ENCODE peak calls at places on chromosomes 12 and 14, in eight cellular contexts. F is cardiac fibroblast, X is tibial artery, Z is A549, K is upper lobe of right lung, E is lung, R is ovary, J is AG09309. O is an unnamed sample.

GRCh38 chr14:91246051-91246852 is 1.7 kb upstream of the GPR68 start:
- DNase-seq in X (no peak), R (no peak), J (no peak), E (no peak), K (no peak), Z (no peak), F (no peak), O (no peak)

GRCh38 chr14:85459361-85459760 is 70.6 kb upstream of the FLRT2 start:
- DNase-seq in K (no peak), E (no peak), Z (no peak), R (no peak), J (no peak), X (no peak), F (no peak), O (no peak)

GRCh38 chr14:67975429-67975828 is 155.8 kb downstream of the RAD51B start:
- DNase-seq in X (no peak), Z (no peak), E (no peak), R (no peak), K (no peak), F (no peak), J (no peak), O (no peak)

GRCh38 chr14:87816421-87816820 is 176.6 kb downstream of the GALC start:
- DNase-seq in R (no peak), K (no peak), X (no peak), E (no peak), J (no peak), F (no peak), Z (no peak), O (no peak)

GRCh38 chr12:108198043-108198442 is 69.0 kb downstream of the WSCD2 start:
- DNase-seq in J (no peak), Z (no peak), R (no peak), F (no peak), K (no peak), X (no peak), E (no peak), O (no peak)

GRCh38 chr12:32240833-32241232 is 134.2 kb downstream of the BICD1 start:
- DNase-seq in E (no peak), F (no peak), J (no peak), K (no peak), X (no peak), R (no peak), Z (no peak), O (peak)

GRCh38 chr12:89863968-89864367 is 155.3 kb upstream of the ATP2B1 start:
- DNase-seq in Z (no peak), E (no peak), K (no peak), R (no peak), F (no peak), X (no peak), J (no peak), O (no peak)

GRCh38 chr12:68646484-68646883 is 35.8 kb downstream of the RAP1B start:
- DNase-seq in R (no peak), X (no peak), F (no peak), Z (no peak), J (no peak), E (no peak), K (no peak), O (no peak)

GRCh38 chr12:57899010-57899662 is 42.2 kb upstream of the ATP23 start:
- DNase-seq in K (peak), Z (no peak), J (no peak), F (peak), E (no peak), X (peak), R (peak), O (peak)

GRCh38 chr14:101072945-101073597 is 169.5 kb upstream of the RTL1 start:
- DNase-seq in E (peak), K (peak), Z (peak), X (no peak), R (peak), F (peak), J (peak), O (peak)

GRCh38 chr12:9381619-9382018 is 173.4 kb upstream of the PZP start:
- DNase-seq in R (no peak), X (no peak), Z (no peak), K (no peak), J (no peak), F (no peak), E (no peak), O (no peak)

GRCh38 chr12:119334459-119335170 is at the start of gene CCDC60:
- DNase-seq in R (peak), J (no peak), Z (no peak), K (peak), E (peak), X (no peak), F (no peak), O (no peak)

GRCh38 chr12:100186071-100186470 is 14.5 kb upstream of the ACTR6 start:
- DNase-seq in Z (no peak), F (peak), E (no peak), K (no peak), X (no peak), J (no peak), R (no peak), O (peak)

GRCh38 chr14:97946291-97946690 is 1149.1 kb downstream of the VRK1 start:
- DNase-seq in F (no peak), K (no peak), X (no peak), Z (no peak), E (no peak), R (no peak), J (no peak), O (no peak)

GRCh38 chr14:58637391-58638230 is at the start of gene DACT1:
- DNase-seq in J (peak), E (peak), Z (peak), X (peak), K (peak), F (peak), R (peak), O (peak)

GRCh38 chr14:62743569-62743968 is 301.7 kb downstream of the KCNH5 start:
- DNase-seq in R (no peak), J (no peak), F (no peak), X (no peak), E (no peak), K (no peak), Z (no peak), O (no peak)

GRCh38 chr12:63897931-63898330 is 53.4 kb downstream of the SRGAP1 start:
- DNase-seq in E (no peak), Z (no peak), X (no peak), R (no peak), F (peak), J (no peak), K (no peak), O (peak)

GRCh38 chr14:22052795-22053194 is 379.2 kb upstream of the OR4E1 start:
- DNase-seq in R (no peak), X (no peak), K (no peak), J (no peak), E (no peak), Z (no peak), F (no peak), O (no peak)

GRCh38 chr14:22602011-22602410 is 3.9 kb downstream of the ABHD4 start:
- DNase-seq in R (no peak), E (no peak), X (no peak), K (no peak), Z (no peak), F (no peak), J (no peak), O (no peak)

GRCh38 chr12:107066686-107067085 is 26.7 kb downstream of the CRY1 start:
- DNase-seq in E (no peak), Z (no peak), J (no peak), K (no peak), R (no peak), F (no peak), X (no peak), O (no peak)

GRCh38 chr12:68119724-68120211 is 39.8 kb downstream of the IFNG start:
- DNase-seq in Z (no peak), E (no peak), X (no peak), R (no peak), K (no peak), J (no peak), F (no peak), O (no peak)

GRCh38 chr12:46260153-46260912 is 8.5 kb downstream of the SLC38A1 start:
- DNase-seq in Z (no peak), R (no peak), E (no peak), X (no peak), K (no peak), J (peak), F (peak), O (peak)

GRCh38 chr12:10361084-10361483 is 28.8 kb downstream of the KLRK1 start:
- DNase-seq in J (no peak), Z (no peak), F (peak), K (no peak), E (no peak), X (no peak), R (no peak), O (peak)

GRCh38 chr12:80925983-80926382 is 11.8 kb downstream of the LIN7A start:
- DNase-seq in E (no peak), X (no peak), F (no peak), R (no peak), K (no peak), Z (no peak), J (no peak), O (no peak)

GRCh38 chr12:48601013-48601756 is 31.3 kb upstream of the LALBA start:
- DNase-seq in J (no peak), R (no peak), Z (no peak), X (no peak), K (no peak), E (no peak), F (peak), O (peak)

GRCh38 chr14:77036484-77037337 is 8.2 kb upstream of the IRF2BPL start:
- DNase-seq in F (no peak), R (no peak), K (no peak), Z (no peak), J (no peak), X (no peak), E (no peak), O (no peak)

GRCh38 chr12:124404162-124404561 is 109.3 kb downstream of the RFLNA start:
- DNase-seq in K (no peak), Z (no peak), R (peak), F (no peak), E (no peak), J (no peak), X (peak), O (no peak)

GRCh38 chr14:90523961-90524875 is 127.4 kb downstream of the CALM1 start:
- DNase-seq in E (no peak), F (no peak), Z (no peak), X (no peak), J (no peak), R (no peak), K (no peak), O (no peak)

GRCh38 chr14:100582496-100583165 is 4.6 kb downstream of the BEGAIN start:
- DNase-seq in Z (no peak), X (peak), K (peak), R (peak), F (no peak), E (no peak), J (no peak), O (no peak)

GRCh38 chr14:24430682-24431568 is 1.2 kb downstream of the KHNYN start:
- DNase-seq in R (peak), F (peak), K (peak), J (no peak), Z (no peak), X (peak), E (no peak), O (peak)

GRCh38 chr12:27460471-27460978 is 14.0 kb downstream of the SMCO2 start:
- DNase-seq in J (no peak), X (no peak), F (peak), E (no peak), R (no peak), K (no peak), Z (no peak), O (peak)

GRCh38 chr12:72511906-72512305 is 239.7 kb downstream of the TRHDE start:
- DNase-seq in F (no peak), Z (no peak), K (no peak), J (peak), E (no peak), X (no peak), R (no peak), O (peak)

GRCh38 chr14:45070215-45070614 is 13.7 kb upstream of the PRPF39 start:
- DNase-seq in E (no peak), X (no peak), F (no peak), R (no peak), J (no peak), Z (no peak), K (no peak), O (no peak)

GRCh38 chr12:12736759-12737676 is 19.9 kb downstream of the CDKN1B start:
- DNase-seq in R (no peak), K (no peak), E (no peak), J (no peak), Z (peak), X (no peak), F (peak), O (peak)

GRCh38 chr14:60647837-60648168 is 1.5 kb downstream of the SIX1 start:
- DNase-seq in E (no peak), J (no peak), X (no peak), K (no peak), R (no peak), Z (no peak), F (no peak), O (no peak)

GRCh38 chr12:79552186-79552585 is 138.6 kb downstream of the PAWR start:
- DNase-seq in J (no peak), E (no peak), X (no peak), K (no peak), F (peak), Z (no peak), R (no peak), O (peak)

GRCh38 chr14:32560213-32560857 is 231.2 kb downstream of the AKAP6 start:
- DNase-seq in E (peak), K (no peak), F (peak), X (peak), Z (peak), J (peak), R (no peak), O (peak)

GRCh38 chr12:58917699-58918334 is 2.5 kb downstream of the LRIG3 start:
- DNase-seq in K (no peak), X (no peak), E (no peak), F (no peak), Z (no peak), R (no peak), J (no peak), O (no peak)

DNA sequence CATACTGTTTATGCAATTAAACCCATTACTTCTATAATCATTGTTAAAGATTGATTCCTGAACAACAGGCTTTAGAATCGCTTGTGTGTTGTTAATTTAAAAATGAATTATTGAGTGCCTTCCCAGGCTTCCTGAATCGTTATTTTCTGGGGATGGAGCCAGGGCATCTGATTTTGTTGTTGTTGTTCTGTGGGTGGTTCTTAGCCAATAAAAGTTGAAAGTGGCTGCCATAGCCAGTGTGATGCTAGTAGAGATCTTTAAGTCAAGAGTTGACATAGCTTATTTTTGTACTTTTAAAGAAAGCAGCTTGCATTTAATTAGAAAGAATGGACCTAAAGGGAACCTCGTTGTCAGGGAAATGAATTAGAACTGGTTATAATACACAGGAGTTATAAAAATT is 6.4 kb downstream of the GOLGA5 start:
- DNase-seq in Z (no peak), R (no peak), J (no peak), F (no peak), K (no peak), X (no peak), E (no peak), O (no peak)
- H3K4me3 ChIP-seq in Z (no peak), R (no peak), J (no peak), F (no peak), K (no peak), X (no peak), E (no peak), O (no peak)

GRCh38 chr14:57254884-57255283 is 13.8 kb downstream of the EXOC5 start:
- DNase-seq in R (no peak), X (no peak), F (no peak), E (no peak), J (no peak), Z (no peak), K (no peak), O (no peak)
- TF ChIP-seq CTCF in R (no peak), X (no peak), F (no peak), E (no peak), J (no peak), Z (no peak), K (no peak), O (no peak)

GRCh38 chr12:25689996-25690501 is 137.0 kb upstream of the LMNTD1 start:
- DNase-seq in E (peak), R (peak), K (peak), X (no peak), J (no peak), Z (no peak), F (peak), O (peak)

GRCh38 chr12:25694072-25694471 is 141.0 kb upstream of the LMNTD1 start:
- DNase-seq in F (peak), X (no peak), R (no peak), Z (no peak), E (no peak), J (peak), K (no peak), O (peak)

GRCh38 chr12:25691865-25692114 is 138.7 kb upstream of the LMNTD1 start:
- DNase-seq in F (no peak), K (no peak), R (no peak), J (no peak), E (no peak), Z (no peak), X (no peak), O (no peak)

GRCh38 chr12:25690996-25691864 is 138.1 kb upstream of the LMNTD1 start:
- DNase-seq in J (no peak), R (no peak), E (no peak), X (no peak), F (peak), K (no peak), Z (no peak), O (peak)

DNA sequence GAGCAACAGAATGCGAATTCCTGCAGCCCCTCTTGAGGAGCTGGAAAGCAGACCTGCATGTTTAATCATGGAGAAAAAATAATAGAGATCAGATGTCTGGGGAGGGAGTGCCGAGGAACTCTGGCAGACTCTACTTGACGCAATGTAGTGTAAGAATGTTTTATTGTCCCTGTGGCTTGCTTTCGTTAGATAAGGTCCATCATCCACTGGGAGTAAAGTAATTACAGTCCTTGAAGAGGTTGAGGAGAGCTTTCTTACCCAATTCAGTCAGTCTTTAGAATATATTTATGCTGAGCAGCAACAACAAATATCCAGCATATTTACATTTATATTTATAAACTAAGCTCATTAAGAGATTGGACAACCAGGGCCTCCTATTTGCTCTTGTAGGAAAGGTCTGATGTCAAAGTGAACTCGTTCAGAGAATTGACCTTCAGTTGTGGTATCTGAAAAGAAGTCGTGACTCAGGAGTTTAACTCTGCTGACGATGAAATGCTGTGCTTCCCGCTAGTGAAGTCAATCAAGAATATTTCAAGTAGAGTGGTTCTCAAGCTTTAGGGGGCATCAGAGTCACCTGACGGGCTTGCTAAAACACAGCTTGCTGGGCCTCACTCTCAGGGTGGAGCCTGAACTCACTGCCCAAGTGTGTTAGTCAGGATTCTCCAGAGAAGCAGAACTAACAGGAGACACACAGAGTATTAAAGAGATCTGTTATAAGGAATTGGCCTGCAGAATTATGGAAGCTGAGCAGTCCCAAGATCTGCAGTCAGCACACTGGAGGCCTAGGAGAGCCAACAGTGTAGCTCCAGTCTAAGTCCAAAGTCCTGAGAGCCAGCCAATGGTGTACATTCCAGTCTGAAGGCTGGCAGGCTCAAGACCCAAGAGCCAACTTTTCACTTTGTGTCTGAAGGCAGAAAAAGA is 139.3 kb upstream of the LMNTD1 start:
- DNase-seq in E (no peak), Z (no peak), J (peak), X (no peak), K (no peak), F (peak), R (no peak), O (peak)
- H3K4me3 ChIP-seq in E (no peak), Z (no peak), J (no peak), X (no peak), K (no peak), F (no peak), R (no peak), O (no peak)

DNA sequence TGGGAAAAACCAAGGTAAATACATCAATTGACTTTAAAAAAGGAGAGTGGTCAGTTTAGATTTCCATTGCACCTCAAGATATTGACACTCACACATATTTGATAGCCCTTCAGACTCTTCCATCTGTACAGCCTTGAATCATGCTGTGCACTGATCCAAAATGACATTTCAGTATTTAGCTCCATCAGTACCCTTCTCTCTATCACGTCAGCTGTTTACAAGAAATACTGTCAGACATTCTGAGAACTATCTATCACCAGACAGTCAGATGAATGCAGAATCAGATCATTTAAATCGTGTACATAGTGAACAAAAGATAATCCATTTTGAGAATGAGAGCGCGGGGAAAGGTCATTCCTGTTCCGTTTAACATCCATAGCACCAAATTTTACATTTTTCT is 511.9 kb downstream of the RPL10L start:
- DNase-seq in J (no peak), R (no peak), X (no peak), Z (no peak), F (no peak), K (no peak), E (no peak), O (no peak)
- TF ChIP-seq CTCF in J (no peak), R (no peak), X (no peak), Z (no peak), F (no peak), K (no peak), E (no peak), O (no peak)

DNA sequence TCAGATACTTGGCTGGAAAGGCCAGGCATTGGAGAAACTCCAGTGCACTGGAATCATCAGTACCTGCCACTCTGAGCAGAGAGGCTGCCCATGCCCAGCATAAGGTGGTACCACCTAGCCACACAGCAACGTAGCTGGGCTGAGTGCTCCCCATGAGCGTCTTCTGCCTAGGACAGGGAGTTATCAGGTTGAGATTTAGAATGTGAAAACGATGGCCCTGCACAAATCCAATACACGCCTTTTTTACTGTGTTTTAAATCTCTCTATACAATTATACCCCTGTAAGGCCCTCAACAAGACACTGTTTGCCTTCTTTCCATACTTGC is 66.7 kb upstream of the PTGR2 start:
- DNase-seq in F (no peak), E (no peak), Z (no peak), J (no peak), K (no peak), R (no peak), X (no peak), O (no peak)
- H3K4me3 ChIP-seq in F (peak), E (no peak), Z (peak), J (peak), K (peak), R (peak), X (peak), O (peak)

GRCh38 chr14:104370256-104370870 is 209.2 kb upstream of the C14orf180 start:
- DNase-seq in J (no peak), Z (peak), X (no peak), F (no peak), E (no peak), K (no peak), R (no peak), O (no peak)
- TF ChIP-seq CTCF in J (no peak), Z (peak), X (no peak), F (no peak), E (no peak), K (peak), R (peak), O (no peak)